ENCODE peak calls at places on chromosomes 7 and 10, in ten cellular contexts. One of them, this sample, is unnamed.

GRCh38 chr10:122128357-122128756 is 139.4 kb downstream of the TACC2 start:
- DNase-seq in prostate gland: no peak
- DNase-seq in sigmoid colon: peak; percentile 94
- DNase-seq in suprapubic skin: no peak
- DNase-seq in transverse colon: peak; percentile 52
- DNase-seq in HCT116: no peak
- DNase-seq in Panc1: no peak
- DNase-seq in endothelial cell of umbilical vein: peak; percentile 74
- DNase-seq in K562: no peak
- DNase-seq in GM12878: no peak
- DNase-seq in this sample: peak; percentile 44

GRCh38 chr10:113216068-113216467 is 266.0 kb downstream of the TCF7L2 start:
- DNase-seq in prostate gland: no peak
- DNase-seq in sigmoid colon: no peak
- DNase-seq in suprapubic skin: no peak
- DNase-seq in transverse colon: no peak
- DNase-seq in HCT116: peak; percentile 12
- DNase-seq in Panc1: no peak
- DNase-seq in endothelial cell of umbilical vein: no peak
- DNase-seq in K562: no peak
- DNase-seq in GM12878: no peak
- DNase-seq in this sample: no peak

GRCh38 chr7:142901426-142902259 is 16.1 kb upstream of the TRPV6 start:
- DNase-seq in prostate gland: peak; percentile 66
- DNase-seq in sigmoid colon: no peak
- DNase-seq in suprapubic skin: peak; percentile 35
- DNase-seq in transverse colon: no peak
- DNase-seq in HCT116: no peak
- DNase-seq in Panc1: no peak
- DNase-seq in endothelial cell of umbilical vein: no peak
- DNase-seq in K562: no peak
- DNase-seq in GM12878: no peak
- DNase-seq in this sample: no peak

GRCh38 chr10:132103116-132103910 is 37.6 kb downstream of the JAKMIP3 start:
- DNase-seq in prostate gland: no peak
- DNase-seq in sigmoid colon: no peak
- DNase-seq in suprapubic skin: no peak
- DNase-seq in transverse colon: no peak
- DNase-seq in HCT116: no peak
- DNase-seq in Panc1: no peak
- DNase-seq in endothelial cell of umbilical vein: no peak
- DNase-seq in K562: no peak
- DNase-seq in GM12878: no peak
- DNase-seq in this sample: peak; percentile 7

GRCh38 chr10:34918060-34918840 is 103.2 kb upstream of the PARD3 start:
- DNase-seq in prostate gland: no peak
- DNase-seq in sigmoid colon: no peak
- DNase-seq in suprapubic skin: no peak
- DNase-seq in transverse colon: no peak
- DNase-seq in HCT116: no peak
- DNase-seq in Panc1: no peak
- DNase-seq in endothelial cell of umbilical vein: no peak
- DNase-seq in K562: no peak
- DNase-seq in GM12878: no peak
- DNase-seq in this sample: no peak

GRCh38 chr7:157927313-157927925 is 590.6 kb downstream of the DNAJB6 start:
- DNase-seq in prostate gland: no peak
- DNase-seq in sigmoid colon: no peak
- DNase-seq in suprapubic skin: no peak
- DNase-seq in transverse colon: no peak
- DNase-seq in HCT116: no peak
- DNase-seq in Panc1: no peak
- DNase-seq in endothelial cell of umbilical vein: no peak
- DNase-seq in K562: no peak
- DNase-seq in GM12878: no peak
- DNase-seq in this sample: no peak

GRCh38 chr10:50604049-50604640 is 19.6 kb downstream of the SGMS1 start:
- DNase-seq in prostate gland: no peak
- DNase-seq in sigmoid colon: no peak
- DNase-seq in suprapubic skin: no peak
- DNase-seq in transverse colon: no peak
- DNase-seq in HCT116: no peak
- DNase-seq in Panc1: no peak
- DNase-seq in endothelial cell of umbilical vein: no peak
- DNase-seq in K562: peak; percentile 62
- DNase-seq in GM12878: no peak
- DNase-seq in this sample: no peak

GRCh38 chr10:1638889-1639418 is 98.4 kb downstream of the ADARB2 start:
- DNase-seq in prostate gland: no peak
- DNase-seq in sigmoid colon: no peak
- DNase-seq in suprapubic skin: no peak
- DNase-seq in transverse colon: no peak
- DNase-seq in HCT116: no peak
- DNase-seq in Panc1: no peak
- DNase-seq in endothelial cell of umbilical vein: no peak
- DNase-seq in K562: no peak
- DNase-seq in GM12878: no peak
- DNase-seq in this sample: peak; percentile 34

GRCh38 chr10:19347592-19347991 is 299.0 kb downstream of the MALRD1 start:
- DNase-seq in prostate gland: no peak
- DNase-seq in sigmoid colon: no peak
- DNase-seq in suprapubic skin: no peak
- DNase-seq in transverse colon: no peak
- DNase-seq in HCT116: no peak
- DNase-seq in Panc1: no peak
- DNase-seq in endothelial cell of umbilical vein: no peak
- DNase-seq in K562: no peak
- DNase-seq in GM12878: no peak
- DNase-seq in this sample: no peak

GRCh38 chr10:127163632-127164031 is 32.8 kb downstream of the INSYN2A start:
- DNase-seq in prostate gland: no peak
- DNase-seq in sigmoid colon: no peak
- DNase-seq in suprapubic skin: no peak
- DNase-seq in transverse colon: no peak
- DNase-seq in HCT116: no peak
- DNase-seq in Panc1: no peak
- DNase-seq in endothelial cell of umbilical vein: no peak
- DNase-seq in K562: no peak
- DNase-seq in GM12878: no peak
- DNase-seq in this sample: no peak

GRCh38 chr7:132876576-132876975 is 205.3 kb downstream of the CHCHD3 start:
- DNase-seq in prostate gland: no peak
- DNase-seq in sigmoid colon: no peak
- DNase-seq in suprapubic skin: no peak
- DNase-seq in transverse colon: no peak
- DNase-seq in HCT116: no peak
- DNase-seq in Panc1: no peak
- DNase-seq in endothelial cell of umbilical vein: no peak
- DNase-seq in K562: no peak
- DNase-seq in GM12878: no peak
- DNase-seq in this sample: no peak

GRCh38 chr7:98360221-98361124 is 40.4 kb downstream of the BAIAP2L1 start:
- DNase-seq in prostate gland: no peak
- DNase-seq in sigmoid colon: no peak
- DNase-seq in suprapubic skin: peak; percentile 62
- DNase-seq in transverse colon: peak; percentile 74
- DNase-seq in HCT116: no peak
- DNase-seq in Panc1: no peak
- DNase-seq in endothelial cell of umbilical vein: no peak
- DNase-seq in K562: peak; percentile 83
- DNase-seq in GM12878: no peak
- DNase-seq in this sample: peak; percentile 43

GRCh38 chr7:51827641-51828040 is 511.0 kb upstream of the COBL start:
- DNase-seq in prostate gland: no peak
- DNase-seq in sigmoid colon: no peak
- DNase-seq in suprapubic skin: no peak
- DNase-seq in transverse colon: no peak
- DNase-seq in HCT116: no peak
- DNase-seq in Panc1: no peak
- DNase-seq in endothelial cell of umbilical vein: no peak
- DNase-seq in K562: no peak
- DNase-seq in GM12878: no peak
- DNase-seq in this sample: no peak

GRCh38 chr7:42162560-42163325 is 74.3 kb downstream of the GLI3 start:
- DNase-seq in prostate gland: no peak
- DNase-seq in sigmoid colon: no peak
- DNase-seq in suprapubic skin: no peak
- DNase-seq in transverse colon: no peak
- DNase-seq in HCT116: no peak
- DNase-seq in Panc1: no peak
- DNase-seq in endothelial cell of umbilical vein: no peak
- DNase-seq in K562: no peak
- DNase-seq in GM12878: no peak
- DNase-seq in this sample: no peak

GRCh38 chr7:2601065-2601464 is 30.7 kb upstream of the TTYH3 start:
- DNase-seq in prostate gland: no peak
- DNase-seq in sigmoid colon: no peak
- DNase-seq in suprapubic skin: no peak
- DNase-seq in transverse colon: no peak
- DNase-seq in HCT116: no peak
- DNase-seq in Panc1: no peak
- DNase-seq in endothelial cell of umbilical vein: no peak
- DNase-seq in K562: no peak
- DNase-seq in GM12878: no peak
- DNase-seq in this sample: peak; percentile 70

GRCh38 chr10:71397340-71398212 is 856 bp downstream of the CDH23 start:
- DNase-seq in prostate gland: no peak
- DNase-seq in sigmoid colon: no peak
- DNase-seq in suprapubic skin: no peak
- DNase-seq in transverse colon: no peak
- DNase-seq in HCT116: no peak
- DNase-seq in Panc1: no peak
- DNase-seq in endothelial cell of umbilical vein: no peak
- DNase-seq in K562: no peak
- DNase-seq in GM12878: no peak
- DNase-seq in this sample: no peak

GRCh38 chr10:71394926-71395562 is 1.7 kb upstream of the CDH23 start:
- DNase-seq in prostate gland: no peak
- DNase-seq in sigmoid colon: no peak
- DNase-seq in suprapubic skin: peak; percentile 50
- DNase-seq in transverse colon: no peak
- DNase-seq in HCT116: no peak
- DNase-seq in Panc1: no peak
- DNase-seq in endothelial cell of umbilical vein: no peak
- DNase-seq in K562: no peak
- DNase-seq in GM12878: no peak
- DNase-seq in this sample: no peak

GRCh38 chr10:71395621-71396020 is 1.1 kb upstream of the CDH23 start:
- DNase-seq in prostate gland: no peak
- DNase-seq in sigmoid colon: no peak
- DNase-seq in suprapubic skin: peak; percentile 4
- DNase-seq in transverse colon: no peak
- DNase-seq in HCT116: no peak
- DNase-seq in Panc1: no peak
- DNase-seq in endothelial cell of umbilical vein: no peak
- DNase-seq in K562: no peak
- DNase-seq in GM12878: no peak
- DNase-seq in this sample: no peak

GRCh38 chr10:71396714-71397339 is at the start of gene CDH23:
- DNase-seq in prostate gland: peak; percentile 31
- DNase-seq in sigmoid colon: peak; percentile 70
- DNase-seq in suprapubic skin: no peak
- DNase-seq in transverse colon: peak; percentile 38
- DNase-seq in HCT116: no peak
- DNase-seq in Panc1: no peak
- DNase-seq in endothelial cell of umbilical vein: no peak
- DNase-seq in K562: peak; percentile 36
- DNase-seq in GM12878: no peak
- DNase-seq in this sample: peak; percentile 35

GRCh38 chr10:71396084-71396713 is 521 bp upstream of the CDH23 start:
- DNase-seq in prostate gland: peak; percentile 52
- DNase-seq in sigmoid colon: peak; percentile 75
- DNase-seq in suprapubic skin: peak; percentile 58
- DNase-seq in transverse colon: peak; percentile 42
- DNase-seq in HCT116: no peak
- DNase-seq in Panc1: no peak
- DNase-seq in endothelial cell of umbilical vein: no peak
- DNase-seq in K562: peak; percentile 59
- DNase-seq in GM12878: no peak
- DNase-seq in this sample: peak; percentile 40
- H3K4me3 ChIP-seq in prostate gland: peak overlapping the region; percentile 43
- H3K4me3 ChIP-seq in sigmoid colon: peak overlapping the region; percentile 58
- H3K4me3 ChIP-seq in suprapubic skin: peak overlapping the region; percentile 63
- H3K4me3 ChIP-seq in transverse colon: peak overlapping the region; percentile 34
- H3K4me3 ChIP-seq in HCT116: no peak overlapping the region
- H3K4me3 ChIP-seq in Panc1: peak overlapping the region; percentile 62
- H3K4me3 ChIP-seq in endothelial cell of umbilical vein: no peak overlapping the region
- H3K4me3 ChIP-seq in K562: no peak overlapping the region
- H3K4me3 ChIP-seq in GM12878: no peak overlapping the region
- H3K4me3 ChIP-seq in this sample: peak overlapping the region; percentile 61

DNA sequence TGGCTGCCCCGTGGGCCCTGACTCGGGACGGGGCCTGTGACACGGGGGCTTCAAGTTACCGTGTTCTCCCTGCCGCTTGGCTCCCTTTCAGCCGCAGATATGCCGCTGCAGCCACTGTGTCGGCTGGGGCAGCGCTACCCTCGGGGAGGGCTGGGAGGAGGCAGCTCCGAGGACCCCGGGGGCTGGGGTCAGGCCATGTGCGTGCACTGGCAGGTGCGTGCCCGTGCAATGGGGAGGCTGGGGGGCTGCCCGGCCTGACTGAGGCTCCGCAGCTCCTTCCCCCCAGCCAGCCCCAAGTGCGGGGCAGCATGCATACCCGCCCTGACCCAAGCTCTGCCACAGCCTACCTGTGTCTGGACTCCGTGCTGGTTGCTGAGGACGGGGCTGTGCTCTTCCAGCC is 29.2 kb downstream of the KNDC1 start:
- DNase-seq in prostate gland: no peak
- DNase-seq in sigmoid colon: no peak
- DNase-seq in suprapubic skin: no peak
- DNase-seq in transverse colon: no peak
- DNase-seq in HCT116: no peak
- DNase-seq in Panc1: no peak
- DNase-seq in endothelial cell of umbilical vein: no peak
- DNase-seq in K562: no peak
- DNase-seq in GM12878: no peak
- DNase-seq in this sample: no peak
- TF ChIP-seq POLR2AphosphoS5 in prostate gland: no peak
- TF ChIP-seq POLR2AphosphoS5 in sigmoid colon: no peak
- TF ChIP-seq POLR2AphosphoS5 in suprapubic skin: no peak
- TF ChIP-seq POLR2AphosphoS5 in transverse colon: no peak
- TF ChIP-seq POLR2AphosphoS5 in HCT116: no peak
- TF ChIP-seq POLR2AphosphoS5 in Panc1: no peak
- TF ChIP-seq POLR2AphosphoS5 in endothelial cell of umbilical vein: no peak
- TF ChIP-seq POLR2AphosphoS5 in K562: no peak
- TF ChIP-seq POLR2AphosphoS5 in GM12878: no peak
- TF ChIP-seq POLR2AphosphoS5 in this sample: no peak

GRCh38 chr7:70679666-70680065 is 452.3 kb upstream of the GALNT17 start:
- DNase-seq in prostate gland: no peak
- DNase-seq in sigmoid colon: no peak
- DNase-seq in suprapubic skin: no peak
- DNase-seq in transverse colon: no peak
- DNase-seq in HCT116: no peak
- DNase-seq in Panc1: no peak
- DNase-seq in endothelial cell of umbilical vein: no peak
- DNase-seq in K562: no peak
- DNase-seq in GM12878: peak; percentile 46
- DNase-seq in this sample: no peak
- H3K4me3 ChIP-seq in prostate gland: no peak overlapping the region
- H3K4me3 ChIP-seq in sigmoid colon: no peak overlapping the region
- H3K4me3 ChIP-seq in suprapubic skin: no peak overlapping the region
- H3K4me3 ChIP-seq in transverse colon: no peak overlapping the region
- H3K4me3 ChIP-seq in HCT116: no peak overlapping the region
- H3K4me3 ChIP-seq in Panc1: no peak overlapping the region
- H3K4me3 ChIP-seq in endothelial cell of umbilical vein: no peak overlapping the region
- H3K4me3 ChIP-seq in K562: no peak overlapping the region
- H3K4me3 ChIP-seq in GM12878: peak overlapping the region; percentile 20
- H3K4me3 ChIP-seq in this sample: no peak overlapping the region

GRCh38 chr10:119316729-119317097 is 109.3 kb downstream of the GRK5 start:
- DNase-seq in prostate gland: no peak
- DNase-seq in sigmoid colon: no peak
- DNase-seq in suprapubic skin: no peak
- DNase-seq in transverse colon: no peak
- DNase-seq in HCT116: peak; percentile 89
- DNase-seq in Panc1: no peak
- DNase-seq in endothelial cell of umbilical vein: peak; percentile 67
- DNase-seq in K562: peak; percentile 44
- DNase-seq in GM12878: no peak
- DNase-seq in this sample: no peak
- TF ChIP-seq POLR2AphosphoS5 in prostate gland: no peak
- TF ChIP-seq POLR2AphosphoS5 in sigmoid colon: no peak
- TF ChIP-seq POLR2AphosphoS5 in suprapubic skin: no peak
- TF ChIP-seq POLR2AphosphoS5 in transverse colon: no peak
- TF ChIP-seq POLR2AphosphoS5 in HCT116: peak; percentile 19
- TF ChIP-seq POLR2AphosphoS5 in Panc1: no peak
- TF ChIP-seq POLR2AphosphoS5 in endothelial cell of umbilical vein: no peak
- TF ChIP-seq POLR2AphosphoS5 in K562: no peak
- TF ChIP-seq POLR2AphosphoS5 in GM12878: no peak
- TF ChIP-seq POLR2AphosphoS5 in this sample: peak; percentile 52